ENCODE peak calls at places on chromosomes 3 and 15, in five cellular contexts. B, L, G, N and O are unnamed samples.

GRCh38 chr3:140206196-140207040 is 271.4 kb downstream of the CLSTN2 start:
- DNase-seq in B (peak), L (peak), G (no peak), N (no peak), O (no peak)

GRCh38 chr15:52857471-52857870 is 67.3 kb upstream of the ONECUT1 start:
- DNase-seq in B (no peak), L (no peak), G (no peak), N (no peak), O (no peak)

GRCh38 chr3:172065967-172066762 is 26.8 kb downstream of the FNDC3B start:
- DNase-seq in B (peak), L (peak), G (no peak), N (peak), O (no peak)

GRCh38 chr15:73273181-73274002 is 95.4 kb downstream of the HCN4 start:
- DNase-seq in B (peak), L (peak), G (peak), N (no peak), O (peak)

GRCh38 chr15:38864827-38865604 is 300.4 kb upstream of the RASGRP1 start:
- DNase-seq in B (peak), L (no peak), G (no peak), N (no peak), O (no peak)

GRCh38 chr3:100581650-100582049 is 27.8 kb upstream of the ADGRG7 start:
- DNase-seq in B (no peak), L (peak), G (no peak), N (no peak), O (no peak)

GRCh38 chr3:148400754-148401153 is 296.9 kb upstream of the AGTR1 start:
- DNase-seq in B (no peak), L (no peak), G (no peak), N (no peak), O (no peak)

GRCh38 chr15:26889298-26889898 is 22.5 kb downstream of the GABRA5 start:
- DNase-seq in B (peak), L (peak), G (peak), N (peak), O (peak)

GRCh38 chr3:105798381-105798934 is 70.4 kb downstream of the CBLB start:
- DNase-seq in B (peak), L (no peak), G (no peak), N (no peak), O (peak)

GRCh38 chr15:79025802-79026201 is 64.8 kb downstream of the RASGRF1 start:
- DNase-seq in B (no peak), L (no peak), G (no peak), N (no peak), O (no peak)
- TF ChIP-seq CTCF in B (no peak), L (no peak), G (no peak), N (no peak), O (no peak)

DNA sequence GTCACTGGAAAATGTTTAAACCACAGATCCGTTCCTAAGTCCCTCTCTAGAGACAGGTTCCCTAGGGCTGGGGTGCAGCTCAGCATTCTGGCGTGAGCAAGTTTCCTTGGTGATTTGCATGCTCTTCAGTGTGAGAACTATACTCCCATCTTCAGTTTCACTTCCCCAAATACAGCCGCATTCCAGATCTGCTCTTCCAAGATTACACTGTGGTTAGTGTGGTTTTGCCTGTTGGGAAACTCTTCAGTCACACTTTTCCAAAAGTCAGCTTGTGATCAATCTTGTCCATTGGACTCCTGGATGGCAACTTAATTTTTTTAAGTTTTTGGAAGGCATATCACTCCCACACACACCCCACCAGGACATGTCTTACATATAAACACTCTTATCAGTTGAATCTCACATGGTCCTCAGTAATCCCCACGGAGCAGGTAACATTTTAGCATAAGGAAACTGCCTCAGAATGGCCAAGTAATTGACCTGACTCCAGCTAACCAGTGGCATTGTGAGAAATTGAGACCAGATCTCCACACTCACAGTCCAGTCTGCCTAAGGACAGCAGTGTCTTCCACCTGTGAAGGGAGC is 33.5 kb upstream of the PTPN23 start:
- DNase-seq in B (peak), L (no peak), G (no peak), N (no peak), O (peak)
- TF ChIP-seq CTCF in B (no peak), L (no peak), G (no peak), N (no peak), O (no peak)

DNA sequence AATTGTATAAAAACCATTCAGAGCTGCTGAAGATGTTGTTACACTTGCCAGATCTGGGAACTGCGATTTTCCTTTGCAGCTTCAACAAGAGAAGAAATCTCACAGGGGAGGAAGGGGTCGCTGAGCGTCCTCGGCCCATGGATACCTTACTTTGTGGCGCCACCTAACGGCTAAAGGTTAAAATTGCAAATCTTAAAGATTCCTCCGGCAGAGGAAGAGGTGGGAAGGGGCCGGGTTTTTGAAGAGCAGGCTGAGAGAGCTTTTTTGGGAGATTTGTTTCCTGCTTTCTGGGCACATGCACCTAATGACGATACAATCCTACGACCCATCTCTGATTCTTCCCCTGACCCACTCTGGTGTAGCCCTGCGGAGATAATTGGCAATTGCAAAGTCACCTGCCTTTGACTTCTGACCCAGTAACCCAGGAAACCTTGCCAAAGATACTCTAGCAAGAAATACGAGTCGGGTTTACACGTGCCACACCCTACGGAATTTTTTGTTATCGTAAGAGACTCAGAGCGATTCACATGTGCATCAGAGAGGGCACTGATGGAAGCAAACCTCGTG is 55.4 kb upstream of the CHRNA7 start:
- DNase-seq in B (no peak), L (peak), G (no peak), N (no peak), O (peak)
- TF ChIP-seq CTCF in B (peak), L (peak), G (peak), N (peak), O (peak)

GRCh38 chr3:137202941-137203340 is 245.2 kb downstream of the IL20RB start:
- DNase-seq in B (no peak), L (no peak), G (no peak), N (no peak), O (no peak)

GRCh38 chr3:137194301-137194700 is 236.5 kb downstream of the IL20RB start:
- DNase-seq in B (no peak), L (no peak), G (no peak), N (no peak), O (no peak)

GRCh38 chr3:137201066-137201465 is 243.3 kb downstream of the IL20RB start:
- DNase-seq in B (no peak), L (no peak), G (no peak), N (no peak), O (no peak)

GRCh38 chr3:137204409-137204808 is 246.6 kb downstream of the IL20RB start:
- DNase-seq in B (no peak), L (no peak), G (no peak), N (no peak), O (no peak)

DNA sequence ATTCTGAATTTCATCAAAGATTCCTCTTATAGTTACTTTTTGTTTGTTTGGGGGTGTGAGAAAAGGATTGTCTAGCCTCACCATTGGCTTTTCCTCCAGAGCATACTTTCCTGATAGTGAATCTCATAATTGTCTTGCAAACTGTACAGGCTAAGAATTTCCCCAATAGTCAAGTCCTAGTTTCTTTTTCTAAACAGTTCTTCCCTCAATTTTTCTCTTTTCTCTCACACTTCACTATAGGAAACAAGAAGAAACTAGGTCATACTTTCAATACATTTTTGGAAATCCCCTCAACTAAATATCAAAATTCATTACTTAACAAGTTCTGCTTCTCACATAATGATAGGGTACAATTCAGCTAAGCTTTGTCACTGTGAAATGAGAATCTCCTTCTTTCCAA is 241.9 kb downstream of the IL20RB start:
- DNase-seq in B (no peak), L (no peak), G (no peak), N (no peak), O (peak)
- TF ChIP-seq CTCF in B (no peak), L (no peak), G (no peak), N (no peak), O (no peak)

GRCh38 chr3:178967184-178967532 is 104.5 kb downstream of the ZMAT3 start:
- DNase-seq in B (no peak), L (no peak), G (no peak), N (no peak), O (no peak)
- TF ChIP-seq CTCF in B (no peak), L (no peak), G (no peak), N (no peak), O (no peak)

GRCh38 chr3:114377426-114377825 is 83.6 kb downstream of the TIGIT start:
- DNase-seq in B (peak), L (no peak), G (no peak), N (no peak), O (no peak)

GRCh38 chr3:114370537-114371174 is 76.8 kb downstream of the TIGIT start:
- DNase-seq in B (no peak), L (no peak), G (no peak), N (no peak), O (no peak)

GRCh38 chr3:114376091-114376490 is 82.3 kb downstream of the TIGIT start:
- DNase-seq in B (peak), L (no peak), G (no peak), N (no peak), O (no peak)

GRCh38 chr3:114376516-114376915 is 82.7 kb downstream of the TIGIT start:
- DNase-seq in B (peak), L (no peak), G (no peak), N (no peak), O (no peak)

GRCh38 chr3:114374433-114374832 is 80.6 kb downstream of the TIGIT start:
- DNase-seq in B (no peak), L (no peak), G (no peak), N (no peak), O (no peak)
- TF ChIP-seq CTCF in B (no peak), L (no peak), G (no peak), N (no peak), O (no peak)

GRCh38 chr3:39185959-39186691 is 6.3 kb downstream of the XIRP1 start:
- DNase-seq in B (no peak), L (no peak), G (no peak), N (no peak), O (peak)

GRCh38 chr3:39184968-39185285 is 7.5 kb downstream of the XIRP1 start:
- DNase-seq in B (no peak), L (no peak), G (no peak), N (no peak), O (no peak)

GRCh38 chr3:39185326-39185958 is 7.0 kb downstream of the XIRP1 start:
- DNase-seq in B (no peak), L (no peak), G (no peak), N (no peak), O (no peak)

GRCh38 chr3:39183231-39184080 is 8.9 kb downstream of the XIRP1 start:
- DNase-seq in B (no peak), L (no peak), G (no peak), N (no peak), O (no peak)

DNA sequence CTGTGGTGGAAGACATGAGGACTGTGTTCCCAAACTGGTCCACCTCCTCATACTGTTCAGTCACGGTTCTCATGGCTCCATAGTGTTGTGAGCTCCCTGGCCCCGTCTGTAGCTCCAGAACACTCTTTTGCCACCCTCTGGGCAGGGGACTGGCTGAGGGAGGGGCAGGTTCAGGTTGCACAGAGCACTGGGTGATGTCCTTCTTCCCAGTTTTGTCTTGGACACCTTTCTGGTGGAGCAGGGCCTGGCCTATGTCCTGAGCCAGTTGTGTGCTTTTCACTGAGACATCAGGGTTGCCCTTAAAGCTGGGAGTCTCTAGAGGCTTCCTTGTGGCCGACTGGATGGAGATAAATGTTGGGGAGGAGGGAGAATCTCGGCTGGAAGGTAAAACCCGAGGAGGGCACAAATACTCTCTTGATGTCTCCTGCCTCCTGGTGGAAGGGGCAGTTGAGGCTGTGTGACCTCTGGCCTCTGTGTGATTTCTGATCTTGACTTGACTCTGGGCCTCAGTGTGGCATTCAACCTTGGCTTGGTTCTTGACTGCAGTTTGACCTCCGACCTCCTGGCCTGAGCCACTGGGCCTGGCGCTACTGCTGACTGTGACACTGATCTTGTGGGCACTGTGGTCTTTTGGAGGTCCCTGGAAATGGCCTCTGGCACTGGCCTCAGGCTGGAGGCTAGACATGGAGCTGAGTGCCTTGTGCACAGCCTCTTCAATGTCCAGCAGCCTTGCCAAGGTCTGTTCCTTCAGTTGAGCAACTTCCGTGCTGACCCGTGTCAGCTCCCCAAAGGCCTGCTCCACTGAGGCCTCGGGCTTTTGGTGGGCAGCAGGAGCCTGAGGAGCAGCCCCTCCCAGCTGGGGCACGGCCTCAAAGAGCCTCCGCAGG is 8.1 kb downstream of the XIRP1 start:
- DNase-seq in B (no peak), L (no peak), G (no peak), N (no peak), O (peak)
- TF ChIP-seq CTCF in B (no peak), L (no peak), G (no peak), N (no peak), O (no peak)

GRCh38 chr15:36282821-36283220 is 296.6 kb upstream of the CDIN1 start:
- DNase-seq in B (no peak), L (no peak), G (no peak), N (no peak), O (no peak)

GRCh38 chr15:36275656-36276055 is 303.8 kb upstream of the CDIN1 start:
- DNase-seq in B (no peak), L (no peak), G (no peak), N (no peak), O (no peak)

DNA sequence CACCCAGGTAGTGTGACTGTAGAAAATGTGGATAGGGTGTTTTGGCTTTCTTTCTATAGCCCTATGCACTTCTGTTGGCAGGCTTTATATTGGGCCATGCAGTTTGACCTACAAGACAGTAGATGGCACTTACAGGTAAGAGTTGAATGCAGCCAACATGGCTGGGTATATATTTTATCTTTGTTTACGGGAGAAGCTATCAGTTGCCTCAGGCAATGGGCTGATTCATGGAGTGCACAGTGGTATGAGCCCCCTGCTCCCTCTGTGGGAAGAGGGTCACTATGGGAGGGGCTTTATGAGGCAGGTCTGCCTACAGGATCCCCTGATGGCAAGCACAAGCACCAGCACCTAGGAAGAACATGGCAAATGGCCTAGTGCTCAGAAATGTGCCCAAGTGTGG is 301.2 kb upstream of the CDIN1 start:
- DNase-seq in B (peak), L (peak), G (no peak), N (no peak), O (no peak)
- TF ChIP-seq CTCF in B (no peak), L (peak), G (no peak), N (no peak), O (no peak)